ENCODE peak calls at places on chromosome 20, in four cellular contexts. L is stimulated activated CD4-positive, alpha-beta T cell treated with anti-CD3 and anti-CD28 coated beads, Interleukin-4, amount 100 ng/mL, for 48 hours; W is SW 1271; I is globus pallidus. H is an unnamed sample.
A peak's percentile ranks its signal among the peaks of the same experiment; 100 is the strongest.

GRCh38 chr20:63072231-63072791 is 65.5 kb upstream of the BHLHE23 start:
- DNase-seq in W (no peak), L (no peak), I (no peak), H (no peak)

GRCh38 chr20:53899351-53900167 is 170.8 kb downstream of the BCAS1 start:
- DNase-seq in L (peak; percentile 55), W (peak; percentile 86), I (no peak), H (no peak)

GRCh38 chr20:31967830-31968249 is at the start of gene XKR7:
- DNase-seq in L (no peak), I (no peak), W (no peak), H (no peak)

GRCh38 chr20:25025091-25025861 is 32.7 kb downstream of the ACSS1 start:
- DNase-seq in W (no peak), I (no peak), L (no peak), H (no peak)

GRCh38 chr20:6055981-6056569 is 2.2 kb upstream of the LRRN4 start:
- DNase-seq in W (no peak), L (no peak), I (no peak), H (no peak)

GRCh38 chr20:9407805-9408421 is 106.5 kb upstream of the LAMP5 start:
- DNase-seq in W (peak; percentile 66), I (peak; percentile 65), L (peak; percentile 43), H (no peak)

GRCh38 chr20:10708342-10709185 is 34.8 kb upstream of the JAG1 start:
- DNase-seq in L (no peak), I (no peak), W (no peak), H (no peak)

GRCh38 chr20:57679113-57679512 is 30.7 kb downstream of the PMEPA1 start:
- DNase-seq in W (no peak), I (no peak), L (no peak), H (no peak)

GRCh38 chr20:49685161-49685601 is 28.5 kb downstream of the B4GALT5 start:
- DNase-seq in L (no peak), I (peak; percentile 47), W (no peak), H (no peak)

GRCh38 chr20:24989162-24989561 is 3.4 kb downstream of the APMAP start:
- DNase-seq in L (no peak), I (no peak), W (no peak), H (no peak)

GRCh38 chr20:61253640-61254511 is 1.8 kb downstream of the CDH4 start:
- DNase-seq in L (no peak), I (no peak), W (no peak), H (no peak)

GRCh38 chr20:4160761-4161305 is 145.5 kb upstream of the RNF24 start:
- DNase-seq in L (no peak), I (peak; percentile 91), W (no peak), H (no peak)

GRCh38 chr20:38353298-38353697 is 7.0 kb downstream of the LBP start:
- DNase-seq in W (no peak), L (no peak), I (no peak), H (no peak)

GRCh38 chr20:19659468-19659867 is 98.6 kb upstream of the RIN2 start:
- DNase-seq in L (no peak), I (no peak), W (no peak), H (no peak)

GRCh38 chr20:62382306-62383198 is 4.4 kb upstream of the RPS21 start:
- DNase-seq in W (peak; percentile 84), I (peak; percentile 70), L (peak; percentile 72), H (no peak)

GRCh38 chr20:1434571-1435336 is 31.9 kb downstream of the NSFL1C start:
- DNase-seq in I (peak; percentile 26), W (peak; percentile 93), L (peak; percentile 27), H (peak; percentile 64)

GRCh38 chr20:10259166-10259565 is 40.5 kb downstream of the SNAP25 start:
- DNase-seq in W (no peak), L (no peak), I (no peak), H (no peak)

GRCh38 chr20:856361-856775 is 22.9 kb downstream of the FAM110A start:
- DNase-seq in W (peak; percentile 93), L (no peak), I (no peak), H (peak; percentile 29)

GRCh38 chr20:32675223-32675975 is 1.7 kb upstream of the C20orf203 start:
- DNase-seq in W (no peak), L (no peak), I (no peak), H (no peak)

GRCh38 chr20:19688031-19688806 is 69.8 kb upstream of the RIN2 start:
- DNase-seq in I (peak; percentile 80), L (no peak), W (peak; percentile 78), H (peak; percentile 75)

GRCh38 chr20:15642676-15643075 is 930.6 kb downstream of the KIF16B start:
- DNase-seq in I (no peak), W (no peak), L (no peak), H (peak; percentile 11)

GRCh38 chr20:2633381-2633780 is 19.1 kb upstream of the NOP56 start:
- DNase-seq in W (no peak), L (no peak), I (no peak), H (no peak)

GRCh38 chr20:63895202-63895885 is 418 bp downstream of the DNAJC5 start:
- DNase-seq in W (no peak), I (no peak), L (no peak), H (no peak)

GRCh38 chr20:60583741-60584140 is 625.5 kb downstream of the CDH26 start:
- DNase-seq in L (no peak), W (no peak), I (peak; percentile 50), H (no peak)

GRCh38 chr20:10079964-10080363 is 45.2 kb downstream of the ANKEF1 start:
- DNase-seq in I (no peak), W (peak; percentile 5), L (no peak), H (peak; percentile 89)

GRCh38 chr20:33915726-33916331 is 77.9 kb upstream of the RALY start:
- DNase-seq in W (peak; percentile 44), I (no peak), L (peak; percentile 43), H (no peak)

GRCh38 chr20:24134930-24135329 is 146.4 kb upstream of the GGTLC1 start:
- DNase-seq in W (no peak), I (no peak), L (no peak), H (no peak)

GRCh38 chr20:63290677-63291472 is 2.1 kb upstream of the COL20A1 start:
- DNase-seq in W (no peak), L (peak; percentile 77), I (no peak), H (no peak)

GRCh38 chr20:43894531-43894930 is 20.1 kb upstream of the TOX2 start:
- DNase-seq in W (no peak), L (no peak), I (no peak), H (no peak)

GRCh38 chr20:57791946-57792328 is 82.1 kb upstream of the PMEPA1 start:
- DNase-seq in L (no peak), I (no peak), W (no peak), H (no peak)

GRCh38 chr20:58271596-58272460 is 37.7 kb upstream of the RAB22A start:
- DNase-seq in W (no peak), L (peak; percentile 44), I (no peak), H (no peak)

GRCh38 chr20:24608926-24609667 is 139.7 kb downstream of the SYNDIG1 start:
- DNase-seq in L (no peak), W (no peak), I (peak; percentile 63), H (no peak)

GRCh38 chr20:58685988-58686387 is 6.6 kb upstream of the NPEPL1 start:
- DNase-seq in W (no peak), L (no peak), I (no peak), H (no peak)

GRCh38 chr20:38250607-38251006 is 9.9 kb downstream of the KIAA1755 start:
- DNase-seq in L (no peak), I (no peak), W (no peak), H (no peak)